ENCODE peak calls at places on chromosomes 5 and 9, in six cellular contexts. B is GOT3, I is activated T-cell treated with anti-CD3 and anti-CD28 coated beads for 4 hours, L is AG04450, K is nephron progenitor cell, R is amniotic stem cell. Y is an unnamed sample.
A peak's percentile ranks its signal among the peaks of the same experiment; 100 is the strongest.

GRCh38 chr5:27568811-27569210 is 530.4 kb upstream of the CDH9 start:
- DNase-seq in R (no peak), I (no peak), K (no peak), L (no peak), B (no peak), Y (no peak)

GRCh38 chr5:81601912-81602311 is 149.0 kb downstream of the SSBP2 start:
- DNase-seq in L (no peak), K (no peak), I (no peak), R (no peak), B (no peak), Y (peak; percentile 17)

GRCh38 chr9:76583256-76583655 is 124.3 kb downstream of the GCNT1 start:
- DNase-seq in B (no peak), I (no peak), R (no peak), K (no peak), L (no peak), Y (no peak)

GRCh38 chr5:142969186-142969585 is 199.0 kb downstream of the ARHGAP26 start:
- DNase-seq in K (no peak), R (no peak), I (no peak), L (no peak), B (no peak), Y (no peak)

GRCh38 chr5:7615566-7616061 is 219.7 kb downstream of the ADCY2 start:
- DNase-seq in B (no peak), I (no peak), K (no peak), L (no peak), R (no peak), Y (no peak)

GRCh38 chr5:29337030-29337429 is 1856.5 kb upstream of the CDH6 start:
- DNase-seq in R (no peak), B (no peak), L (no peak), K (no peak), I (no peak), Y (no peak)

GRCh38 chr5:179008667-179009066 is 13.5 kb upstream of the GRM6 start:
- DNase-seq in R (no peak), I (no peak), K (no peak), B (no peak), L (no peak), Y (no peak)

GRCh38 chr9:37984278-37984671 is 80.3 kb upstream of the SLC25A51 start:
- DNase-seq in L (no peak), B (no peak), K (no peak), R (no peak), I (no peak), Y (no peak)

GRCh38 chr5:61811052-61811451 is 479.0 kb downstream of the ZSWIM6 start:
- DNase-seq in K (no peak), R (no peak), I (no peak), L (no peak), B (no peak), Y (no peak)

GRCh38 chr5:115946655-115947054 is 15.6 kb upstream of the LVRN start:
- DNase-seq in I (no peak), R (no peak), K (no peak), L (no peak), B (no peak), Y (no peak)

GRCh38 chr5:16453609-16454008 is 12.0 kb downstream of the ZNF622 start:
- DNase-seq in B (no peak), L (no peak), I (no peak), R (no peak), K (no peak), Y (no peak)

GRCh38 chr5:135738564-135738875 is 95.9 kb upstream of the SLC25A48 start:
- DNase-seq in R (no peak), B (no peak), I (no peak), K (no peak), L (no peak), Y (no peak)

GRCh38 chr9:72351538-72352453 is 13.2 kb downstream of the ZFAND5 start:
- DNase-seq in L (no peak), R (no peak), I (no peak), B (no peak), K (no peak), Y (no peak)

GRCh38 chr9:72579190-72579589 is 57.8 kb downstream of the TMC1 start:
- DNase-seq in I (no peak), L (no peak), K (no peak), R (no peak), B (no peak), Y (no peak)

GRCh38 chr9:69308217-69308931 is 16.6 kb upstream of the ENTREP1 start:
- DNase-seq in B (no peak), L (no peak), K (no peak), I (no peak), R (no peak), Y (no peak)

GRCh38 chr9:125889122-125889523 is 141.9 kb downstream of the PBX3 start:
- DNase-seq in R (no peak), B (no peak), L (no peak), K (no peak), I (no peak), Y (no peak)

GRCh38 chr9:114347675-114348074 is 18.0 kb downstream of the ORM2 start:
- DNase-seq in K (no peak), R (no peak), I (no peak), B (no peak), L (no peak), Y (no peak)

GRCh38 chr9:136679431-136679941 is 7.8 kb downstream of the AGPAT2 start:
- DNase-seq in L (no peak), K (no peak), R (no peak), B (no peak), I (no peak), Y (no peak)

GRCh38 chr9:9790216-9790872 is 822.5 kb downstream of the PTPRD start:
- DNase-seq in R (no peak), L (no peak), I (no peak), K (peak; percentile 42), B (no peak), Y (no peak)

GRCh38 chr5:143629871-143630658 is 181.9 kb upstream of the HMHB1 start:
- DNase-seq in B (no peak), K (no peak), I (no peak), L (no peak), R (no peak), Y (no peak)

GRCh38 chr5:41869739-41870620 is at the start of gene OXCT1:
- DNase-seq in L (peak; percentile 56), I (peak; percentile 84), K (peak; percentile 82), B (peak; percentile 24), R (peak; percentile 76), Y (peak; percentile 47)

GRCh38 chr5:131068893-131069643 is 96.0 kb downstream of the HINT1 start:
- DNase-seq in B (no peak), R (no peak), I (peak; percentile 11), K (no peak), L (no peak), Y (no peak)

GRCh38 chr5:113520429-113520828 is 6.9 kb downstream of the YTHDC2 start:
- DNase-seq in I (no peak), L (no peak), B (no peak), R (no peak), K (no peak), Y (no peak)